ENCODE peak calls at places on chromosome 19, in seven cellular contexts. G is Peyer's patch, I is uterus, Q is cardiac muscle cell, L is GM23248, R is fibroblast of lung, Y is aorta. T is an unnamed sample.

GRCh38 chr19:1274852-1275259 is 474 bp upstream of the FAM174C start:
- DNase-seq in G (no peak), I (no peak), Q (no peak), L (peak; percentile 67), R (no peak), Y (no peak), T (no peak)

GRCh38 chr19:11196406-11197287 is 698 bp downstream of the KANK2 start:
- DNase-seq in G (peak; percentile 63), I (peak; percentile 60), Q (peak; percentile 53), L (peak; percentile 76), R (peak; percentile 31), Y (peak; percentile 85), T (peak; percentile 13)

GRCh38 chr19:55980415-55980814 is 6.2 kb upstream of the NLRP5 start:
- DNase-seq in G (no peak), I (no peak), Q (no peak), L (no peak), R (no peak), Y (no peak), T (no peak)

GRCh38 chr19:56223481-56223880 is 21.4 kb downstream of the ZSCAN5C start:
- DNase-seq in G (no peak), I (no peak), Q (no peak), L (no peak), R (no peak), Y (no peak), T (no peak)

GRCh38 chr19:19460761-19461265 is 54.5 kb downstream of the TSSK6 start:
- DNase-seq in G (no peak), I (no peak), Q (peak; percentile 57), L (peak; percentile 74), R (no peak), Y (peak; percentile 87), T (peak; percentile 13)

GRCh38 chr19:57708641-57709354 is at the start of gene ZNF154:
- DNase-seq in G (no peak), I (no peak), Q (peak; percentile 92), L (peak; percentile 88), R (peak; percentile 79), Y (no peak), T (peak; percentile 76)

GRCh38 chr19:38389101-38389925 is 816 bp downstream of the SPRED3 start:
- DNase-seq in G (peak; percentile 50), I (no peak), Q (peak; percentile 41), L (peak; percentile 91), R (peak; percentile 82), Y (peak; percentile 84), T (peak; percentile 46)

GRCh38 chr19:11963566-11964355 is 1.1 kb upstream of the ZNF763 start:
- DNase-seq in G (peak; percentile 73), I (peak; percentile 79), Q (peak; percentile 87), L (peak; percentile 84), R (peak; percentile 26), Y (peak; percentile 93), T (peak; percentile 48)

GRCh38 chr19:401836-402535 is 7.0 kb downstream of the C2CD4C start:
- DNase-seq in G (peak; percentile 37), I (peak; percentile 6), Q (no peak), L (peak; percentile 24), R (no peak), Y (peak; percentile 66), T (no peak)

GRCh38 chr19:16887353-16888265 is 1.2 kb upstream of the F2RL3 start:
- DNase-seq in G (no peak), I (no peak), Q (no peak), L (no peak), R (no peak), Y (no peak), T (no peak)
- H3K27ac ChIP-seq in G (peak overlapping the region; percentile 11), I (peak overlapping the region; percentile 67), Q (peak overlapping the region; percentile 73), L (no peak overlapping the region), R (no peak overlapping the region), Y (no peak overlapping the region), T (no peak overlapping the region)

GRCh38 chr19:6067975-6068374 is 42.3 kb downstream of the RFX2 start:
- DNase-seq in G (no peak), I (no peak), Q (no peak), L (no peak), R (no peak), Y (no peak), T (no peak)

GRCh38 chr19:6065685-6066365 is 44.5 kb downstream of the RFX2 start:
- DNase-seq in G (peak; percentile 89), I (peak; percentile 65), Q (no peak), L (peak; percentile 85), R (peak; percentile 77), Y (peak; percentile 87), T (no peak)

GRCh38 chr19:6064703-6065073 is 45.6 kb downstream of the RFX2 start:
- DNase-seq in G (no peak), I (no peak), Q (no peak), L (no peak), R (no peak), Y (no peak), T (no peak)

GRCh38 chr19:6068711-6069110 is 41.6 kb downstream of the RFX2 start:
- DNase-seq in G (no peak), I (no peak), Q (no peak), L (no peak), R (no peak), Y (peak; percentile 79), T (no peak)

DNA sequence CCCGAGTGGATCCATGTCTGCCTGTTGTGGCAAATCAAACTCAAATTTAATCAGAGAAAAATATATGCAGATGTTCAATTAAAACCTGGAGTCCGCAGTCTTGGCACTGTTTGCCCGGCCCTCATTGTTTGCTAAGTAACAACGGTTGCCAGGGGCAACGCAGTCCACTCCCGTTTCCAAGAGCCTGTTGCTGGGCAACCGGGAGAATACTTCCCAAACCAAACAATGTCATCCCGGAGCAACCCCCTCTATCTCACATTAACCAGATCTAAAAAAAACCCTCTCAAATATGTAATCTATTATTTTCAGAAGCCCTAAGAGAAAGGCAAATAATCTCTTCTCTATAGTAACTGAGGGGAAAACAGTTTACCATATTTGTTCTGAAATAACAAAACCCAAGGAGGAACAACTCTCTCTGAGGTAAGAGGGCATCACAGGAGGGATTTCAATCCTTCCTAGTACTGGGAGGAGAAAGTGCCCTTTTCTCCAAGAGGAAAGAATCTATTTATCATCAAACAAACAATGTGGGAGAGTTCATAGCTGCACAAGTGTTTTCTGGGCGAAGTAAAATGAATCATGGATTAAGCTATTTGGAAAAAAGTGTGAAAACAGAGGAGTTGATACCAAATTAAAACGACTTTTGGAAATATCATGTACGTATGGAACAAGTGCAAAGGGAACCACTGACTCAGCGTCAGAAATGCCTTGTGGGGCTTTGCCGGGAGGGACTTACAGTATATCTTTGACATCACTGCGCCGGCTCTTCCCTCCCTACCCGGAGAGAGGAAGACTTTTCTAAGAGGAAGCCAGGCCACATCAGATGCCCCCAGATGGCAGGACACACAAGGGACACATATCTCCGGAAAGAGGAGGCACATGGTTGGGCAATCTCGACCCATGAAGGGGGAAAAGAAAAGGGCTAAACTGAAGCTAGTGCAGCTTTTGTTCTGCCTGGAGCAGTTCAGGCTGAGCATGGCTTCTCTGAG is 43.3 kb downstream of the RFX2 start:
- DNase-seq in G (peak; percentile 90), I (peak; percentile 96), Q (peak; percentile 73), L (peak; percentile 99), R (peak; percentile 92), Y (peak; percentile 97), T (peak; percentile 49)
- H3K27ac ChIP-seq in G (peak overlapping the region; percentile 73), I (peak overlapping the region; percentile 87), Q (no peak overlapping the region), L (peak overlapping the region; percentile 95), R (peak overlapping the region; percentile 64), Y (peak overlapping the region; percentile 100), T (peak overlapping the region; percentile 87)

GRCh38 chr19:16088351-16088984 is 12.2 kb downstream of the TPM4 start:
- DNase-seq in G (no peak), I (peak; percentile 59), Q (no peak), L (no peak), R (peak; percentile 69), Y (no peak), T (no peak)
- H3K27ac ChIP-seq in G (peak overlapping the region; percentile 38), I (peak overlapping the region; percentile 52), Q (no peak overlapping the region), L (peak overlapping the region; percentile 41), R (peak overlapping the region; percentile 38), Y (peak overlapping the region; percentile 42), T (no peak overlapping the region)

GRCh38 chr19:41861846-41862245 is 1.8 kb downstream of the RPS19 start:
- DNase-seq in G (no peak), I (no peak), Q (no peak), L (no peak), R (no peak), Y (no peak), T (no peak)

GRCh38 chr19:41864374-41864773 is 4.3 kb downstream of the RPS19 start:
- DNase-seq in G (no peak), I (no peak), Q (no peak), L (no peak), R (no peak), Y (no peak), T (no peak)

GRCh38 chr19:41863209-41863931 is 3.3 kb downstream of the RPS19 start:
- DNase-seq in G (no peak), I (no peak), Q (no peak), L (no peak), R (no peak), Y (no peak), T (no peak)

GRCh38 chr19:41861098-41861768 is 1.2 kb downstream of the RPS19 start:
- DNase-seq in G (no peak), I (no peak), Q (no peak), L (no peak), R (no peak), Y (no peak), T (no peak)

DNA sequence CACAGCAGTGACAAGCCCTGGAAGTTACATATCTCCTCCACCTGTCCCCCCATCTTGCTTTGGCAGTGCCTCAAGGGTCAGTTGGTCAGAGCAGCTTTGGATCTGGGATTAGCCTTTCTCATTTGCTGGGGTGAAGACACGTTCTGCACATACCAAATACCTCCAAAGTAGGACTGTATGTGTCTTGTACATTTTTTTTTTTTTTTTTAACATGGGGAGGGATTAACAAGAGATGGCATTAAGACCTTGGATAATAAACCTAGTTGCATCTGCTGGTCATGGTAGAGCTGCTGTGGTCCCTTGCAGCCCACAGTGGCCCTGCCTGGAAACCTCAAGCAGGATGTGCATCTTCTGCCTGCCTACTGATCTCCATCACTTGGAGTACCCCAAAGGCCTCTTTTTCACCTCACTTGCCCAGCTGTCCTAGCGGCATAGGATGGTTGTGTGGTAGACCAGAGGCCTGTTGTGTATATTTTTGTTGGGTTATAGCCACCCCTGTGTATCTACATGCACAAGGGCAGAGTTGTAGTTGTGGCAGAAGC is 2.5 kb downstream of the RPS19 start:
- DNase-seq in G (no peak), I (no peak), Q (no peak), L (no peak), R (no peak), Y (no peak), T (no peak)
- H3K27ac ChIP-seq in G (no peak overlapping the region), I (no peak overlapping the region), Q (no peak overlapping the region), L (no peak overlapping the region), R (peak overlapping the region; percentile 18), Y (no peak overlapping the region), T (no peak overlapping the region)

GRCh38 chr19:3183721-3184641 is 1.7 kb upstream of the NCLN start:
- DNase-seq in G (no peak), I (no peak), Q (no peak), L (no peak), R (no peak), Y (peak; percentile 55), T (no peak)
- H3K27ac ChIP-seq in G (no peak overlapping the region), I (no peak overlapping the region), Q (no peak overlapping the region), L (no peak overlapping the region), R (no peak overlapping the region), Y (no peak overlapping the region), T (no peak overlapping the region)

GRCh38 chr19:13008926-13009787 is 13.9 kb downstream of the NFIX start:
- DNase-seq in G (no peak), I (peak; percentile 23), Q (no peak), L (peak; percentile 55), R (no peak), Y (no peak), T (no peak)
- H3K27ac ChIP-seq in G (no peak overlapping the region), I (peak overlapping the region; percentile 95), Q (no peak overlapping the region), L (no peak overlapping the region), R (peak overlapping the region; percentile 20), Y (peak overlapping the region; percentile 18), T (peak overlapping the region; percentile 59)

T was measured in caudate nucleus.